ENCODE peak calls at places on chromosomes 3 and 15, in five cellular contexts. A, T, D, M and G are unnamed samples.

GRCh38 chr15:53115563-53115962 is 325.4 kb upstream of the ONECUT1 start:
- DNase-seq in T (no peak), M (no peak), D (no peak), A (no peak), G (no peak)

GRCh38 chr15:63348392-63348791 is 33.3 kb downstream of the CA12 start:
- DNase-seq in A (peak), D (peak), M (peak), T (peak), G (peak)

GRCh38 chr3:150314248-150315027 is 93.7 kb upstream of the TSC22D2 start:
- DNase-seq in T (no peak), A (no peak), M (peak), D (peak), G (no peak)

GRCh38 chr15:22884344-22884743 is 45.9 kb downstream of the NIPA2 start:
- DNase-seq in A (no peak), M (no peak), D (no peak), T (no peak), G (no peak)

GRCh38 chr15:40192942-40193341 is 32.1 kb downstream of the BUB1B start:
- DNase-seq in A (peak), M (no peak), T (no peak), D (no peak), G (no peak)

GRCh38 chr3:192122832-192123594 is 604.3 kb downstream of the FGF12 start:
- DNase-seq in M (no peak), D (no peak), A (no peak), T (no peak), G (no peak)

GRCh38 chr3:184167786-184168185 is 6.9 kb upstream of the AP2M1 start:
- DNase-seq in M (no peak), T (no peak), D (no peak), A (no peak), G (no peak)

GRCh38 chr3:194871864-194872668 is 186.4 kb downstream of the FAM43A start:
- DNase-seq in T (no peak), A (peak), D (peak), M (no peak), G (peak)

GRCh38 chr3:150759947-150760346 is 3.0 kb downstream of the SIAH2 start:
- DNase-seq in T (no peak), A (no peak), M (no peak), D (no peak), G (no peak)

GRCh38 chr3:135412475-135412874 is 553.1 kb upstream of the PPP2R3A start:
- DNase-seq in T (no peak), D (no peak), M (no peak), A (no peak), G (no peak)

GRCh38 chr3:122515856-122516255 is 1.1 kb upstream of the KPNA1 start:
- DNase-seq in T (no peak), M (no peak), D (no peak), A (no peak), G (no peak)

GRCh38 chr3:169952045-169952444 is 14.6 kb upstream of the SEC62 start:
- DNase-seq in M (no peak), A (no peak), D (no peak), T (no peak), G (no peak)

GRCh38 chr15:73897441-73898261 is 24.3 kb downstream of the TBC1D21 start:
- DNase-seq in D (peak), T (peak), M (peak), A (peak), G (no peak)

DNA sequence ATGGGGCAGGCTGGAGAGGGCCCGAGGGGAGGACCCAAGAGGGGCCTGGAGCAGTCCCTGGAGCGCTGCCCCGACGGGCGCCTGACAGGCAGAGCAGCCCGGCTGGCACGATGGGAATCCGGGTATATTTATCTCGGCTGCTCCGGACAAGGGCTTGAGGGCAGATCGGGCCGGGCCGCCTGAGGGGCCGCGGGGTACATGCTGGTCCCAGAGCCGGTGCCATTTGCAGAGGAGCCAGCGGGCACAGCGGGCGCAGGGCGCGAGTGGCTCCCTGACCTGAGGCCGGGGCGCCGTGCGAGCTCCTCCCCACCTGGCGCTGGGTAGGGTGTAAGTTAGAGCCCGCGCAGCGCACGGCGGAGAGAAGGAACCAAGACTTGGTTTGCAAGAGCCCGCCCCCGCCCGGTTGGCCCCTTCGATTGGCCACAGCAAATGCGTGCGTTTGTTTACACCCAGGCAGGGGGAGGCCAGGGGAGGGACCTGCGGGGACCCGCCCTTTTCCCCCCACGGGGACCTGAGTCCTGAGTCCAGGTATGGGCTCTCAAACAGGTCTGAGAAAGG is 727 bp downstream of the SLC38A3 start:
- DNase-seq in A (no peak), T (no peak), M (peak), D (peak), G (no peak)
- H3K27ac ChIP-seq in A (no peak), T (peak), M (no peak), D (peak), G (no peak)

GRCh38 chr15:101446527-101447167 is 42.9 kb downstream of the PCSK6 start:
- DNase-seq in D (no peak), A (no peak), M (no peak), T (no peak), G (no peak)
- H3K27ac ChIP-seq in D (no peak), A (peak), M (peak), T (peak), G (peak)

GRCh38 chr3:130014526-130014925 is 40.0 kb downstream of the TRH start:
- DNase-seq in M (no peak), T (no peak), D (peak), A (no peak), G (no peak)
- H3K27ac ChIP-seq in M (no peak), T (no peak), D (no peak), A (no peak), G (no peak)

GRCh38 chr15:78317145-78317836 is 17.9 kb upstream of the SKIC8 start:
- DNase-seq in A (no peak), D (no peak), M (peak), T (no peak), G (no peak)

GRCh38 chr15:78314181-78314581 is 14.8 kb upstream of the SKIC8 start:
- DNase-seq in T (no peak), A (no peak), D (no peak), M (no peak), G (no peak)

GRCh38 chr15:78313383-78313782 is 14.0 kb upstream of the SKIC8 start:
- DNase-seq in M (no peak), A (no peak), T (no peak), D (no peak), G (no peak)

GRCh38 chr15:78316211-78317077 is 17.0 kb upstream of the SKIC8 start:
- DNase-seq in A (no peak), M (peak), D (no peak), T (no peak), G (no peak)

DNA sequence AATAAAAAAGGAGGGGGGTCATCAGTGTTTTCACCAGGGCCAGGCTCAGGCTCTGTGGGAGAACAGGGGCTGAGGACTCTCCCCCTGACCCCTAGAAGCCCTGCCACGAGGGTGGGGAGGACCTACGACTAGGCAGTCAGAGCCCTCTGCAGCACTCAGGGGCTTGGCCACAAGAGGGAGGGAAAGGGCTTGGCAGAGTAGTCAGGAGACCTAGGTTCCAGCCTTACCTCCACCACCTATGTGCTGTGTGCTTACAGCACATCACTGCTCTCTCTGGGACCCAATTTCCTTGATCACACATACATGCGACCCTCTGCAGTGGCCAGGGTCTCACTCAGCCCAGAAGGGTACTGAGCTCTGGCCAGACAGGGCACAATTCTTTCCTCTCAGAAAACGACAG is 16.3 kb upstream of the SKIC8 start:
- DNase-seq in T (no peak), A (no peak), D (no peak), M (no peak), G (no peak)
- H3K27ac ChIP-seq in T (no peak), A (no peak), D (no peak), M (no peak), G (no peak)

DNA sequence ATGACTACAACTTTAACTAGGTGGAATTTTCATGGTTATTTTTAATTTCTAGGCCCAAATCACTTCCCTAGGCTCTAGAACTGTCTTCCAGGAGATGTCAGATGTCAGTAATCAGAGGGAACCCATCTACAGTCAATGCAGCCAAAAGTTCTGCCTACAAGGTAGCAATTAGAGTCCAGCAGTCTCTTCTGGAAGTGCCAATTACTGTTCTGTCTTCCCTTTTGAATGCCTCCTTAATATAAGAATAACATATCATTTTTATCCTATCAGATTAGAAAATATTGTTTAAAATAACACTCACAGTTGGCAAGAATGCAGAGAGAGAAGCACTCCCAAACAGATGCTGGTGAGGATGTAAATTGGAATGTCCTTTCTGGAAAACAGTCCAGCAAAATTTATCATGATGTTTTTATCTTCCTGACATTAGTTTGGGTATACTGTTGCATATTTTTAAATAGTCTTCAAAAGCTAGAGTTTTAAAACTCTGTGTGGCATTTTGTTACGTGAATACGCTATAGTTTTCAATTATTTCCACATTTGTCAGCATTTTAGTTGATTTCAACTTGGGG is 543.7 kb downstream of the FHIT start:
- DNase-seq in T (no peak), M (no peak), A (no peak), D (no peak), G (no peak)
- H3K27ac ChIP-seq in T (no peak), M (no peak), A (no peak), D (no peak), G (no peak)

DNA sequence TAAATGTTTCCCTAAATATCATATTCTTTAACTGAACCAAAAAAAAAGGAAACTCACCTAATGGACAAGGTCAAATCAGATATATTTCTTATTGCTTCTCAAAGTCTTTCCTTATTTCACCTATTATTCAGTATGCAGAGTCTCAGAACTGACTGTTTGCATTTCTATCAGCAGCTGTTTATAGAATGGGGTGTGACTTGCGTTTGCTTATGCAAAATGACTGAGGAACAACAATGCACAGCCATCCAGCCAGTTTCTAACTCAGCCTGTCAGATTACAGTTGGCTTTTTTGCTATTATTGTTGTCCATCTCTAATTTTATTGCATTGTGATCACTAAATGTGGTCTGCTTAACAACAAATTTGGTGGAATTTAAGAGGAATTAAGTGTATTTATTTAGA is 40.7 kb downstream of the RAB27A start:
- DNase-seq in A (no peak), T (no peak), M (no peak), D (no peak), G (no peak)
- H3K27ac ChIP-seq in A (no peak), T (no peak), M (no peak), D (no peak), G (no peak)

GRCh38 chr15:85591622-85592021 is 203.1 kb downstream of the KLHL25 start:
- DNase-seq in M (no peak), A (no peak), T (no peak), D (no peak), G (no peak)
- H3K27ac ChIP-seq in M (peak), A (peak), T (peak), D (no peak), G (peak)

GRCh38 chr3:72258786-72259185 is 473.8 kb upstream of the PROK2 start:
- DNase-seq in M (no peak), D (no peak), T (peak), A (no peak), G (no peak)

GRCh38 chr3:72254483-72254882 is 469.5 kb upstream of the PROK2 start:
- DNase-seq in T (no peak), M (no peak), D (no peak), A (no peak), G (no peak)

GRCh38 chr3:72258366-72258765 is 473.4 kb upstream of the PROK2 start:
- DNase-seq in T (no peak), M (no peak), D (no peak), A (no peak), G (no peak)

GRCh38 chr3:72255191-72255590 is 470.2 kb upstream of the PROK2 start:
- DNase-seq in M (no peak), T (peak), D (peak), A (no peak), G (no peak)

DNA sequence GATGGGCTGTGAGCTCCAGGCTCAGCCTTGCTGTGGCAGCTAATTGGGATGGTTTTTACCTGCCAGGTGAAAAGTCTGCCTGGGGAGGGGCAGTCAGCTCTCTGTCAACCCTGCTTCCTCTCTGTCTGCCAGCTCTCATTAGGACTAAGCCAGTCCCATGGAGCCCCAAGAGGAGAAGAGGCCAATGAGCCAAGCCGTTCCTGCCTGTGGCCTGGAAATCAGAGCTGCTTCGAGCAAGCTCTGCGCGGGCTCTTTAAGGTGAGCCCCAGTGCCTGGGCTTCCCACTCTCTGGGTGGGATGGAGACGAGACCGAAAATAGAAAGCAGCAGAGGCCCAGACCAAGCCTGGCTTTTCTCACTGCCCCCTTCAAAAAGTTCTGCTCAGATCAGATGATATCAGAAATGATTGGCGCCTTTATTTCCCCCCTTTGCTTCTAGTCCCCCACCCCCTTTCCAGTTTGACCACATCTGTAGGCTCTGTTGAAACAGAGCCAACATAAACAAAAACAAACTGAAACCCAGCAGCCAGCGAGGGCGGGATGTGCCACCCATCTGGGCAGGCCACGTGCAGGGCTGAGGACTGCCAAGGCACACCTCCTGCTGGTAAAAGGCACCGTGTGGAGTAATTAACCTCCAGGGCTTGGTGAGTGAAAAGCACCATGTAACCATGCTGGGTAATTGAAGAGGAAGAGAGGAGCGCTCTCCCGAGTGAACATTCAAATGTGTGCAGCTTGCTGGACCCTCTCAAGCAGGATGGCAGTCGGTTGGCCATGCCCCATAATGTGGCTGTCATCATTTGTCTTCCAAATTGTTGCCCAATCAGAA is 471.0 kb upstream of the PROK2 start:
- DNase-seq in T (peak), M (peak), D (peak), A (no peak), G (peak)
- H3K27ac ChIP-seq in T (no peak), M (no peak), D (peak), A (no peak), G (no peak)

GRCh38 chr3:129359102-129359461 is 69.4 kb downstream of the EFCAB12 start:
- DNase-seq in A (no peak), D (no peak), M (no peak), T (no peak), G (no peak)

GRCh38 chr3:129358177-129359101 is 70.0 kb downstream of the EFCAB12 start:
- DNase-seq in A (no peak), D (no peak), M (no peak), T (no peak), G (peak)

GRCh38 chr3:129356756-129357425 is 71.5 kb downstream of the EFCAB12 start:
- DNase-seq in D (no peak), A (no peak), M (no peak), T (no peak), G (no peak)

GRCh38 chr3:129360224-129360623 is 68.2 kb downstream of the EFCAB12 start:
- DNase-seq in A (no peak), T (no peak), D (no peak), M (no peak), G (no peak)

DNA sequence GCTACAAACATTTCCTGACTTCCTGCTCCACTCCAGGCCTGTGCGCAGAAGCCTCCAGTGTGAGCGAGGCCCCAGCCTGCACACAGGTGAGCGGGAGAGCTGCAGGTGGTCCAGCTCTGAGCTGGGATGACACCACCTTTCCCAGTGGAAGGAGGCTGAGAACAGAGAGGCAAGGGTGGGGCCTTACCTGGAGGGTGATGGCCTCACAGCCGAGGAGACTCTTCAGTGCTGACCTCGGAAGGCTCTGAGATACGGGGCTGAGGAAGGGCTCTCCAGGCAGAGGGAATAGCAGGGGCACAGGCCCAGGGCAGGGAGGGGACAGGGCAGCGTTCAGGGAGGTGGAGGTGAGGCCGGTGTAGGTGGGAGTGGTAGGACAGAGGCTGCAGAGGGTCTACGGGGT is 70.8 kb downstream of the EFCAB12 start:
- DNase-seq in A (no peak), M (no peak), T (no peak), D (no peak), G (no peak)
- H3K27ac ChIP-seq in A (no peak), M (no peak), T (no peak), D (no peak), G (no peak)

DNA sequence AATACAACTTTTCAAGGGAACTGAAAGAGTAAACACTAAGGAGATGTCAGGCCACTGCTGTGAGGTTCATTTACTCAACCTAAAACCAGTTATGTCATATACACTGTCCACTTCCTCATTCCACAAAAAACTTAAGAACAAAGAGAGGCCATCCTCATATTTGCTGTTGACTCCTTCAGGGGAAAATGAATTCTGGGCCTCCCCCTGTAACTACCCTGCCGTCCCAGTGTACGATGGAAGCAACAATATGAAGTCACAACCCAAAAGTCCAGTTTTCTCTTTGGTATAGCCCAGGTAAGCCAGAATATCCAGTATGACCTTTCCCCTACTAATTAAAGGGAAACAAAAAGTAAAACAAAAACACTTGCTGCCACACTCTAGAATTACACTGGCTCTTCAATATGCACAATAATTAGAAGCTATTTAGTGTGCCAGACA is 16.2 kb downstream of the CEP152 start:
- DNase-seq in D (no peak), T (no peak), M (peak), A (no peak), G (no peak)
- H3K27ac ChIP-seq in D (no peak), T (no peak), M (peak), A (peak), G (peak)